ENCODE peak calls at places on chromosomes 4 and X, in four cellular contexts. D is HepG2, U is A549, L is GM12878. Z is an unnamed sample.
A peak's percentile ranks its signal among the peaks of the same experiment; 100 is the strongest.

GRCh38 chr4:87258677-87259076 is 38.3 kb upstream of the KLHL8 start:
- DNase-seq in D (no peak), U (no peak), L (no peak), Z (no peak)

GRCh38 chr4:104966349-104967033 is 180.2 kb upstream of the TET2 start:
- DNase-seq in D (no peak), U (no peak), L (peak; percentile 96), Z (no peak)

GRCh38 chrX:134444681-134445080 is 15.3 kb upstream of the HPRT1 start:
- DNase-seq in D (no peak), U (no peak), L (no peak), Z (no peak)

GRCh38 chr4:123488916-123489315 is 92.3 kb downstream of the SPRY1 start:
- DNase-seq in D (peak; percentile 80), U (peak; percentile 40), L (peak; percentile 19), Z (no peak)

GRCh38 chr4:21512351-21512750 is 436.2 kb downstream of the KCNIP4 start:
- DNase-seq in D (no peak), U (peak; percentile 0), L (no peak), Z (no peak)

GRCh38 chrX:40201486-40201885 is 103.7 kb upstream of the BCOR start:
- DNase-seq in D (no peak), U (no peak), L (peak; percentile 66), Z (no peak)

GRCh38 chr4:142402925-142403324 is 443.2 kb downstream of the INPP4B start:
- DNase-seq in D (no peak), U (no peak), L (no peak), Z (no peak)

GRCh38 chr4:97984545-97985131 is 158.6 kb downstream of the STPG2 start:
- DNase-seq in D (no peak), U (no peak), L (no peak), Z (no peak)

GRCh38 chr4:144627663-144628076 is 18.3 kb upstream of the HHIP start:
- DNase-seq in D (no peak), U (no peak), L (no peak), Z (no peak)

DNA sequence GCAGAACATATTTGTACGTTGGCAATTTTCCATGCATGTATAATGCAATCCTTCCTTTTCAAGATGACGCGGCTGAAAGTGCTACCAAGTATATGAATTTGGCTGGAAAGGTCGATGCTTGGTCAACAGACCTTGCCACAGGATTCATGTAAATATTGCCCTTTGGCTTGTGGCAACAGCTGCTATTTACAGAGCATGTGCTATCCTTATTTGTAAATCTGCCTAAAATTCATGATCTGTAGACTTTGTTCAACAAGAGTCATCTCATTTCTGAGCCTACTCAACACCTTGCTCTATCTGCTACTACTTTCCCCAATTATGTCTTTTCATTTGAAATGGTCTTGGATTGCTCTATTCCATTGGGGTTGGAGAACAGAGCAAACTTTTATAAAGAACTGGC is 1.9 kb upstream of the SMARCA1 start:
- DNase-seq in D (peak; percentile 89), U (no peak), L (no peak), Z (no peak)
- TF ChIP-seq ESRRA in D (no peak), U (no peak), L (no peak), Z (no peak)

DNA sequence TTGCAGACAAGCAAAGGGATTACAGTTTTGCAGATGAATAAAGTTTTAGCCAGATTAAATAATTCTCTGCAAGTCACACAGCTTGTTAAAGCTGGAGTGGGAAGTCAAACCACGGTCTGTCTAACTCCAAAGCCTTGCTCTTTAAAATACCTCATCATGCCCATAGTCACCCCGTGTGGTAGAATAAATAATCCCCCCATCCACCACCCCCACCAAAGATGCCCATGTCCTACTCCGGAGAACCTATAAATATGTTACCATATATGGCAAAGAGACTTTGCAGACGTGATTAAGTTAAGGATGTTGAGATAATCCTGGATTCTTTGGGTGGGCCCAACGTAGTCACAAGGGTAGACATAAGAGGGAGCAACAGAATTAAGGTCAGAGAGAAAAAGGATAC is 118.7 kb downstream of the BEND2 start:
- DNase-seq in D (no peak), U (no peak), L (no peak), Z (no peak)
- TF ChIP-seq BHLHE40 in D (no peak), U (no peak), L (no peak), Z (no peak)

DNA sequence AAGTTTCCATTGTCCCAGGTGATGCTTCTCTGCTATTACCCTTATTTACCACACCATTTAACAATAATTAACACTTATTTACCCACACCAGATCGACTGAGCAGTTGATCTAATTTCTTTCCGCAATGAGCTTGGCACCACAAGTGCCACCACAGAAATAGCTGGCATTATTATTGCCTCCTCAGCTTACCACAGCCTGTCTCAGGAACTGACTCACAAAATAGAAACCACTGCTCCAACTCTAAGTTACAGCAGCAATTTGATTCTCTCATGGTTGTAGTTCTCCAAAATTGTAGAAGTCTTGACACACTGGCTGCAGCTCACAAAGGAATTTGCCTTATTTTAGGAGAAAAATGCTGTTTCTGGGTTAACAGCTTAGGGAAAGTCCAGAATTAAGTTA is 22.5 kb downstream of the ZNF721 start:
- DNase-seq in D (no peak), U (no peak), L (no peak), Z (no peak)
- TF ChIP-seq ESRRA in D (no peak), U (no peak), L (no peak), Z (no peak)

GRCh38 chrX:2934715-2935363 is 5.7 kb upstream of the ARSD start:
- DNase-seq in D (no peak), U (no peak), L (no peak), Z (no peak)
- TF ChIP-seq BHLHE40 in D (no peak), U (no peak), L (no peak), Z (no peak)

GRCh38 chr4:109728385-109728784 is 1.5 kb downstream of the PLA2G12A start:
- DNase-seq in D (no peak), U (no peak), L (no peak), Z (no peak)

GRCh38 chr4:109729563-109730293 is at the start of gene PLA2G12A:
- DNase-seq in D (peak; percentile 68), U (peak; percentile 38), L (peak; percentile 16), Z (peak; percentile 93)

GRCh38 chr4:109733728-109734127 is 3.9 kb upstream of the PLA2G12A start:
- DNase-seq in D (no peak), U (no peak), L (no peak), Z (no peak)

GRCh38 chr4:109729155-109729562 is 711 bp downstream of the PLA2G12A start:
- DNase-seq in D (no peak), U (peak; percentile 1), L (no peak), Z (peak; percentile 26)

GRCh38 chr4:109730294-109731051 is 603 bp upstream of the PLA2G12A start:
- DNase-seq in D (no peak), U (peak; percentile 25), L (peak; percentile 13), Z (peak; percentile 15)
- TF ChIP-seq ESRRA in D (no peak), U (no peak), L (no peak), Z (no peak)

DNA sequence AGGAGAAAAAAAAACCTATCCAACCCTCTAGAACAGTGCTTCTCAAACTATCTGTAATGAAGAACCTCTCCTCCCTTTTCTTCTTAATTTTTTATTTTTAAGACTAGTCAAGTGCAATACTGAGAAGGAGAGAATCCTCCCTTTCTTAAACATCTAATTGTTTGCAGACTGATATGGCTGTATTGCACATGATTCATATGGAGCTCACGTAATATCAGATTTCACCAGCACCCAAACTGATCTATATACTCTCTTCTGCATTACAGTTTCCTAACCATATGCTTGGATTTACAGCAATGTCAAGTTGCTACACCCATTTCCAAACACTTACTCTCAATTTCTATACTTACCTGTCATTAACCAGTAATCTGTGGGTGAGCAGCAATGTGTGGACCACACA is 9.5 kb downstream of the PRMT9 start:
- DNase-seq in D (no peak), U (no peak), L (no peak), Z (no peak)
- TF ChIP-seq BHLHE40 in D (no peak), U (no peak), L (no peak), Z (no peak)

DNA sequence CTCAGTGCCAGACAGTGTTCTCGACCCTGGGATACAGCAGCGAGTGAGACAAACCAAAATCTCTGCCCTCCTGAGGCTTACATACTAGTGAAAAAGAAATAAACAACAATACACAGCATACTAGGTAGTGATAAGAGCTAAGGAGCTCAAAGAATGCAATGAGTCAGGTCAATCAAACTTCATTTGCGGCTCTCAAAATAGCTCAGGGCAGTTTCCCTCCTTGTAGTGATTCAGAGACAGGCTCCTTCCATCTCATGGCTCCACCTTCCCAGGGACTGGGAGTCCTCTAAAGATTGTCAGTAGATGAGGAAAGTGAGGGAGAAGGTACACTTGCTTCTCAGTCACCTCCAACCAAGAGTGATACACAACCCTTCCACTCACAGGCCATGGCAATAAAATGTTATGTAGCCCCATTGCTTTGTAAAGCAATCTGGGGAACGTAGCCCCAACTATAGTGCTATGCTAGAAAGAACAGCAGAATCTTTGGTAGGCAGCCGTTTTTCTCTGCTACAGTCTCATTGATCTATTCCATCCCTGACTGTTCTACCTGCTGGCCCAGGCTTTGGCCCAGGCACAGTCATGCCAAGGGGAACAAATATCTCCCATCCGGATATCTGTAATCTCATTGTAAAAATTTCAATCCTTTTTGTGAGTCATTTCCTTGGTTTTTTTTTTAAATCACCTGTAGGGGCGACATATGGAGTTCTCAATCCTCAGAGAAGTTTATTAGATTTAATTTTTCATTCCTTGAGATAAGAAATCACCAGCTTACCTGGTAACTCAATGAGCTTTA is 183.1 kb upstream of the S100G start:
- DNase-seq in D (no peak), U (no peak), L (no peak), Z (no peak)
- TF ChIP-seq ESRRA in D (no peak), U (no peak), L (no peak), Z (no peak)

GRCh38 chr4:185285632-185286393 is 76.4 kb downstream of the SNX25 start:
- DNase-seq in D (no peak), U (no peak), L (no peak), Z (no peak)
- TF ChIP-seq BHLHE40 in D (no peak), U (no peak), L (no peak), Z (no peak)

DNA sequence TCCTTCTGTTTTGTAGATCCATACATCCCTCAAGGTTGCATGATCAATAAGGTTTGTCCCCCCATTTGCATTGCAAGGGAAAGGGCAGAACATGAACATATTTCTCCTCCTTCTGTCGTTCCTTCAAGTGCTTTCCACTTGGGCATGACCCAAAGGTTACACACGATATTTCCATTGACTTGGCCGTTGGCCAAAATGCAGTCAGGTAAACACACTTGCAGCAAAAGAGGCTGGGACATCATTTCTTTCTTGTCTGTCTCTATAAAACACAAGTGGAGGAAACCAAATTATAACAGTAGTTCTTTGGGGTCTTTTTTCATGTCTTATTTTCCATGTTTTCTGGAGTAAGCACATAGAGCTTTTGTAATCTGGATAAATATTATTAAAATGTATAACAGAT is 156.1 kb downstream of the FRAS1 start:
- DNase-seq in D (no peak), U (no peak), L (no peak), Z (no peak)
- TF ChIP-seq ESRRA in D (no peak), U (no peak), L (no peak), Z (no peak)

GRCh38 chr4:20252656-20253271 is 1.1 kb downstream of the SLIT2 start:
- DNase-seq in D (no peak), U (no peak), L (no peak), Z (no peak)

GRCh38 chr4:20251796-20252655 is at the start of gene SLIT2:
- DNase-seq in D (peak; percentile 47), U (peak; percentile 18), L (no peak), Z (peak; percentile 18)

GRCh38 chr4:20251061-20251795 is 477 bp upstream of the SLIT2 start:
- DNase-seq in D (no peak), U (no peak), L (no peak), Z (no peak)

GRCh38 chr4:20248155-20248558 is 3.5 kb upstream of the SLIT2 start:
- DNase-seq in D (peak; percentile 1), U (no peak), L (no peak), Z (peak; percentile 9)

DNA sequence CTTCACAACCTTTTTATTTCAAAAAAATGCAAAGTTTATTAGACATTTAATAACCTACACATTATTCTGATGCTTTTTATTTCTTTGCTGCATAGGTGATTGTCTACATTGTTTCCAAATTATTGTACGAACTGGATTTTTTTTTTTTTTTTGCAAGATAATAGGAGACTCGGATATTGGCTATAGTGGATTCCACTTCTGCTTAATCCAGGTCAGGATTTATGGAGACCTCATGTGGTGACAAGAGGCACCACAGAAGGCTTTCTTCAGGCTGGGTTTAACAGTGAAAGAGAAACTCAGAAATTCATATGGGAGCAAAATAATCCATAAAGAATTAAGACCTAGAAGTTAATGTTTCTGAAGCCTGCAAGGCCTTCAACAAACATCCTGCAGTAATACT is 2.4 kb upstream of the SLIT2 start:
- DNase-seq in D (no peak), U (no peak), L (no peak), Z (no peak)
- TF ChIP-seq BHLHE40 in D (no peak), U (no peak), L (no peak), Z (no peak)